ENCODE peak calls at places on chromosomes 3 and 15, in five cellular contexts. K, M, P, S and L are unnamed samples.

GRCh38 chr3:168933614-168934013 is 729.9 kb downstream of the MECOM start:
- DNase-seq in K (no peak), M (no peak), P (no peak), S (no peak), L (no peak)

GRCh38 chr3:133468251-133468721 is 68.4 kb downstream of the BFSP2 start:
- DNase-seq in K (no peak), M (no peak), P (no peak), S (no peak), L (no peak)

GRCh38 chr3:110629917-110630316 is 441.7 kb upstream of the NECTIN3 start:
- DNase-seq in K (no peak), M (no peak), P (no peak), S (no peak), L (no peak)

GRCh38 chr15:59152694-59153450 is 47.9 kb downstream of the CCNB2 start:
- DNase-seq in K (no peak), M (no peak), P (no peak), S (no peak), L (no peak)

GRCh38 chr3:43865376-43865775 is 174.6 kb downstream of the ABHD5 start:
- DNase-seq in K (no peak), M (no peak), P (no peak), S (no peak), L (no peak)

GRCh38 chr15:91472316-91472756 is 372.3 kb downstream of the SV2B start:
- DNase-seq in K (no peak), M (no peak), P (no peak), S (no peak), L (no peak)

GRCh38 chr3:161222662-161223061 is 1.6 kb downstream of the NMD3 start:
- DNase-seq in K (no peak), M (no peak), P (no peak), S (no peak), L (no peak)

GRCh38 chr3:125045965-125046364 is 9.8 kb downstream of the HEG1 start:
- DNase-seq in K (no peak), M (no peak), P (no peak), S (no peak), L (no peak)

GRCh38 chr3:151318313-151318712 is 1.7 kb upstream of the GPR87 start:
- DNase-seq in K (no peak), M (no peak), P (no peak), S (no peak), L (no peak)

GRCh38 chr15:68445351-68445750 is 13.4 kb upstream of the ITGA11 start:
- DNase-seq in K (no peak), M (no peak), P (no peak), S (no peak), L (no peak)